ENCODE peak calls at places on chromosomes 12 and 14, in five cellular contexts. U is GM12878, J is HepG2, S is HCT116, A is K562. W is an unnamed sample.

GRCh38 chr12:122918827-122919226 is 22.9 kb upstream of the VPS37B start:
- DNase-seq in U (no peak), J (no peak), S (no peak), A (no peak), W (no peak)

GRCh38 chr12:22083167-22083566 is 37.1 kb downstream of the CMAS start:
- DNase-seq in U (no peak), J (peak; percentile 16), S (peak; percentile 12), A (peak; percentile 38), W (no peak)

GRCh38 chr12:5966486-5967095 is 21.5 kb upstream of the ANO2 start:
- DNase-seq in U (no peak), J (no peak), S (no peak), A (no peak), W (no peak)

GRCh38 chr12:4771172-4771959 is 51.2 kb downstream of the GALNT8 start:
- DNase-seq in U (no peak), J (no peak), S (no peak), A (no peak), W (no peak)

GRCh38 chr14:52314521-52315354 is 626 bp downstream of the PTGER2 start:
- DNase-seq in U (no peak), J (no peak), S (no peak), A (no peak), W (no peak)

GRCh38 chr14:68896132-68896531 is 83.0 kb downstream of the ACTN1 start:
- DNase-seq in U (no peak), J (no peak), S (no peak), A (peak; percentile 3), W (no peak)

GRCh38 chr14:43042408-43042807 is 1435.7 kb downstream of the LRFN5 start:
- DNase-seq in U (no peak), J (no peak), S (no peak), A (no peak), W (no peak)

GRCh38 chr14:44846232-44846824 is 115.4 kb downstream of the KLHL28 start:
- DNase-seq in U (peak; percentile 27), J (peak; percentile 27), S (peak; percentile 28), A (peak; percentile 40), W (no peak)

GRCh38 chr12:67578976-67579661 is 69.4 kb upstream of the DYRK2 start:
- DNase-seq in U (no peak), J (no peak), S (no peak), A (no peak), W (no peak)

GRCh38 chr14:64680013-64680674 is 24.1 kb upstream of the PLEKHG3 start:
- DNase-seq in U (no peak), J (no peak), S (no peak), A (no peak), W (no peak)

GRCh38 chr12:52151859-52152783 is 39.7 kb downstream of the KRT80 start:
- DNase-seq in U (no peak), J (no peak), S (no peak), A (peak; percentile 75), W (no peak)

GRCh38 chr12:25130741-25131188 is 64.2 kb downstream of the DNAI7 start:
- DNase-seq in U (no peak), J (peak; percentile 31), S (peak; percentile 22), A (peak; percentile 29), W (no peak)

GRCh38 chr14:77151918-77152588 is 10.5 kb upstream of the ZDHHC22 start:
- DNase-seq in U (no peak), J (no peak), S (peak; percentile 28), A (no peak), W (no peak)

GRCh38 chr12:6452245-6452731 is 446 bp downstream of the TAPBPL start:
- DNase-seq in U (no peak), J (no peak), S (no peak), A (peak; percentile 12), W (no peak)

GRCh38 chr12:100718212-100718611 is 76.4 kb upstream of the ANO4 start:
- DNase-seq in U (no peak), J (no peak), S (no peak), A (no peak), W (no peak)

GRCh38 chr14:69606816-69607215 is 4.6 kb upstream of the SUSD6 start:
- DNase-seq in U (no peak), J (no peak), S (no peak), A (no peak), W (no peak)

GRCh38 chr14:68548194-68549056 is 244.4 kb downstream of the ZFP36L1 start:
- DNase-seq in U (no peak), J (no peak), S (peak; percentile 82), A (no peak), W (no peak)

GRCh38 chr14:102462391-102462790 is 47.2 kb downstream of the ANKRD9 start:
- DNase-seq in U (no peak), J (no peak), S (no peak), A (no peak), W (no peak)

GRCh38 chr12:91361864-91362263 is 179.2 kb upstream of the DCN start:
- DNase-seq in U (no peak), J (peak; percentile 24), S (peak; percentile 37), A (peak; percentile 36), W (no peak)

GRCh38 chr12:6772331-6772695 is at the start of gene LAG3:
- DNase-seq in U (no peak), J (no peak), S (no peak), A (no peak), W (no peak)

GRCh38 chr12:105317453-105317852 is 13.0 kb upstream of the C12orf75 start:
- DNase-seq in U (no peak), J (no peak), S (no peak), A (no peak), W (no peak)

GRCh38 chr12:127107744-127108143 is 1159.2 kb upstream of the TMEM132C start:
- DNase-seq in U (no peak), J (no peak), S (no peak), A (no peak), W (no peak)

GRCh38 chr14:49594347-49595089 is 4.2 kb upstream of the LRR1 start:
- DNase-seq in U (peak; percentile 34), J (no peak), S (no peak), A (peak; percentile 83), W (no peak)

DNA sequence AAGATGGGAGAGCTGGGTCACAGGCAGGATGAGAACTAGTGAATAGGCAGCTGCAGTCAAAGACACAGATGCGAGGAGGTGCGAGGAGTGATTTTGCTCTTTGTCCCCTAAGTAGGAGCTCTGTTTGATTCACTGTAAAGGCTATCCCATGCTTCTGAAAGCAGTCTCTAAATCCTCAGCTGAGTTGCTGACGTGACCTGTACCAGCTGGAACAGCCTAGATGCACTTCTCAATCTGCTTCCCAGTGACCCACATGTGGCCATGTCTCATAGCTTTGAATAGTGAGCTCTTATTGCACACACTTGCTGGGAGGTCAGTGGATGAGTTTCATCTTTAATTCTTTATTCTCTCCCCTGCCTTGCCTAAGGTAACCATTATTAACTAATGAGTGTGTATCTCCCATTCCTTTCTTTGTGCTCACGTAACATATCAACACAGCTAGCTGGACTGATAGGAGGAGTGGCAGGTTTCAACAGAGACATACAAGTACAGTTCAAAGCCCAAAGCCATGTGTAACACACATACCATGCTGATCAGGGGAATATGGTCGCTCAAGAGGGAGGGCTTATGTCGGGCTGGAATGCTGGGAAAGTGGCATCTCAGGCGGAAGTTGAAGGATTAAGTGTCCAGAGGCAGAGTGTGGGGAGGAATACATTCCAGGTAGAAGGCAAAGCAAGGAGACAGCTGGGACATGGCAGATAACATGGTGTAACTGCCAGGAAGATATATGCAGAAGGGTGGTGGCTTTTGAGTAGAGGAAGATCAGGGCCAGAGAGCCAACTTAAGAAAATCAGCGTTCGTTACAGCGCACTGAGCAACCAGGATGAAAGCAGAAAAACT is 15.4 kb upstream of the YY1 start:
- DNase-seq in U (no peak), J (peak; percentile 84), S (no peak), A (peak; percentile 54), W (no peak)
- TF ChIP-seq JUND in U (no peak), J (no peak), S (no peak), A (peak; percentile 26), W (no peak)

GRCh38 chr14:88013750-88014349 is 8.9 kb downstream of the GPR65 start:
- DNase-seq in U (no peak), J (peak; percentile 66), S (peak; percentile 12), A (peak; percentile 73), W (peak; percentile 69)

GRCh38 chr14:88016768-88017167 is 11.8 kb downstream of the GPR65 start:
- DNase-seq in U (no peak), J (no peak), S (no peak), A (no peak), W (no peak)

DNA sequence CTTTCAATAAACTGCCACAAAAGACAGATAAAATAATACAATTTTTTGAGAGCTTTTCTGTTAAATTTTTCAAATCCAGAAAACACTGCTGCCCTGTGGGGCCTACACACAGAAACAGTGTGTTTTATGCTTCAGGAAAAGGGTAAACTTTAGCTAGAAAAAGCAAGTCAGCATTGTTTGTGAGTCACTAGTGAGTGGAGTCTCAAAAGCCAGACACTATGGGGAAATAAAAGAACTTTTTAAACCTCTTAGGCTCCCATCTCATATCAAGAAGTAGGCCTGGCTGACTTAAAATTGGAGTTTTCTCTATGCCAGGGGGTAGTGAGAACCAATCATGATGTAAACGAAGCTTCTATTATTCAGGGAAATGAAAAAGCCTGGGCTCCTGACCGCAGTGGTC is 12.6 kb downstream of the GPR65 start:
- DNase-seq in U (no peak), J (no peak), S (no peak), A (no peak), W (no peak)
- TF ChIP-seq YY1 in U (no peak), J (no peak), S (no peak), A (no peak), W (no peak)

GRCh38 chr14:100834441-100835277 is 8.7 kb downstream of the MEG3 start:
- DNase-seq in U (no peak), J (no peak), S (no peak), A (no peak), W (no peak)
- TF ChIP-seq CEBPB in U (no peak), J (no peak), S (no peak), A (no peak), W (no peak)

GRCh38 chr12:113250045-113250444 is 28.8 kb downstream of the TPCN1 start:
- DNase-seq in U (no peak), J (no peak), S (no peak), A (no peak), W (no peak)

GRCh38 chr12:113248046-113248825 is 27.0 kb downstream of the TPCN1 start:
- DNase-seq in U (no peak), J (no peak), S (no peak), A (no peak), W (no peak)

GRCh38 chr12:113247123-113248045 is 26.1 kb downstream of the TPCN1 start:
- DNase-seq in U (no peak), J (no peak), S (no peak), A (no peak), W (no peak)

GRCh38 chr12:113249546-113249945 is 28.3 kb downstream of the TPCN1 start:
- DNase-seq in U (no peak), J (no peak), S (no peak), A (no peak), W (no peak)

GRCh38 chr12:113248842-113249435 is 27.7 kb downstream of the TPCN1 start:
- DNase-seq in U (no peak), J (no peak), S (no peak), A (no peak), W (no peak)
- TF ChIP-seq JUND in U (no peak), J (no peak), S (no peak), A (no peak), W (no peak)

GRCh38 chr14:97878206-97878605 is 1081.0 kb downstream of the VRK1 start:
- DNase-seq in U (no peak), J (no peak), S (no peak), A (no peak), W (no peak)
- TF ChIP-seq YY1 in U (no peak), J (no peak), S (no peak), A (no peak), W (no peak)